ENCODE peak calls at places on chromosome 15, in four cellular contexts. Z is PC-3; I is left ventricle myocardium inferior; R is CD8-positive, alpha-beta T cell. Y is an unnamed sample.
A peak's percentile ranks its signal among the peaks of the same experiment; 100 is the strongest.

GRCh38 chr15:75776075-75776443 is 63.4 kb upstream of the CSPG4 start:
- DNase-seq in Z (peak; percentile 9), I (no peak), R (no peak), Y (no peak)

GRCh38 chr15:62845239-62846126 is 197.1 kb upstream of the TPM1 start:
- DNase-seq in Z (peak; percentile 62), I (no peak), R (no peak), Y (no peak)

GRCh38 chr15:83714888-83715287 is 61.0 kb downstream of the ADAMTSL3 start:
- DNase-seq in Z (peak; percentile 29), I (no peak), R (no peak), Y (no peak)

GRCh38 chr15:68375716-68376220 is 56.2 kb downstream of the ITGA11 start:
- DNase-seq in Z (no peak), I (no peak), R (no peak), Y (no peak)

GRCh38 chr15:95865330-95865739 is 465.2 kb upstream of the NR2F2 start:
- DNase-seq in Z (no peak), I (no peak), R (no peak), Y (no peak)

GRCh38 chr15:58369261-58369699 is 62.5 kb upstream of the LIPC start:
- DNase-seq in Z (peak; percentile 63), I (no peak), R (no peak), Y (no peak)

GRCh38 chr15:85479071-85479647 is 98.8 kb downstream of the AKAP13 start:
- DNase-seq in Z (peak; percentile 28), I (no peak), R (no peak), Y (no peak)

GRCh38 chr15:40960926-40961325 is 7.7 kb downstream of the CHAC1 start:
- DNase-seq in Z (peak; percentile 65), I (no peak), R (no peak), Y (no peak)

GRCh38 chr15:36951747-36952247 is 148.6 kb downstream of the MEIS2 start:
- DNase-seq in Z (peak; percentile 61), I (no peak), R (no peak), Y (no peak)

GRCh38 chr15:77531191-77532000 is 101.3 kb downstream of the LINGO1 start:
- DNase-seq in Z (no peak), I (no peak), R (no peak), Y (no peak)

GRCh38 chr15:26157081-26157480 is 294.0 kb upstream of the ATP10A start:
- DNase-seq in Z (no peak), I (no peak), R (no peak), Y (no peak)

GRCh38 chr15:45993072-45993471 is 358.2 kb downstream of the SQOR start:
- DNase-seq in Z (no peak), I (no peak), R (no peak), Y (no peak)

GRCh38 chr15:88309363-88309762 is 52.8 kb upstream of the NTRK3 start:
- DNase-seq in Z (no peak), I (no peak), R (no peak), Y (no peak)
- TF ChIP-seq CTCF in Z (no peak), I (no peak), R (no peak), Y (no peak)

DNA sequence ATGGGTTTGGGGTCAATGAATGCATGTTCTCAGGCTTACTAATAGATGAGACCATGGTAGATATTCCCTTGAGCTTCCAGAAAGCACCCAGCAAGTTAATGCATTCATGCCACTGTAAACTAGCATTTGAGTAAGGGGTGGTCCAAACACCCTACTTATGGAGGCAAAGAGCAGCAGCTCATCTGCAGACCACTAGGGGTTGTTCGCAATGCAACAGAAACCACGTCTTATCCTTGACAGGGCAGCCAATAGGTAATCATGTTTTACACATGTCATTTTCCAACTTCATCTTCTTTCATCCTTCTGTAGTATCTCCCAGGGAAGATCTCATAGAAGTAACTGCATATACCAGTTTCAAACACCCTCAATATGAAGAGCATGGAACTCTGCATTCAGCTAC is 330.2 kb downstream of the RORA start:
- DNase-seq in Z (no peak), I (no peak), R (no peak), Y (no peak)
- TF ChIP-seq CTCF in Z (no peak), I (no peak), R (no peak), Y (no peak)

GRCh38 chr15:38029741-38030140 is 95.3 kb downstream of the TMCO5A start:
- DNase-seq in Z (no peak), I (no peak), R (no peak), Y (no peak)

GRCh38 chr15:38030609-38031008 is 96.2 kb downstream of the TMCO5A start:
- DNase-seq in Z (no peak), I (no peak), R (no peak), Y (no peak)

GRCh38 chr15:38024293-38025091 is 90.1 kb downstream of the TMCO5A start:
- DNase-seq in Z (no peak), I (no peak), R (no peak), Y (no peak)

GRCh38 chr15:38028869-38029268 is 94.4 kb downstream of the TMCO5A start:
- DNase-seq in Z (peak; percentile 17), I (no peak), R (no peak), Y (no peak)
- TF ChIP-seq CTCF in Z (peak; percentile 37), I (no peak), R (no peak), Y (no peak)

GRCh38 chr15:71572452-71573053 is 237.8 kb upstream of the NR2E3 start:
- DNase-seq in Z (peak; percentile 94), I (no peak), R (no peak), Y (no peak)
- TF ChIP-seq CTCF in Z (peak; percentile 57), I (peak; percentile 41), R (no peak), Y (no peak)

DNA sequence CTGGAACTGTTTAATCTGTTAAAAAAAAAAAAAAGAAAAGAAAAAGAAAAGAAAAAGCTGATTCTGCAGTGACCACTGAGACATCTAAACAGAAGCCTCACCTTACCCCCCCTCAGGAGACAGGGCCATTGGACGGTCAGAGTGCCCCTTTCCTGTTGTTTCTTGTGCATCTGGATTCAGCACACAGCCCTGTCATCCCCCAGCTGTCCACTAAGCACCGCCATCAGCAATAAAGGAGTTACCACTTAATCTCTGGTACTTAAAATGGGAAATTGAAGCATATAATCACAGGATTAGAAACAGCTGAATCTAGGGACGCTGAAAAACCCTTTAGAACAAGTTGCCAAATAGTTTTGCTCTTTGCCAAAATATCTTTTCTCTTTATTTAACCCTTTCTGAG is 62.5 kb downstream of the TRIM69 start:
- DNase-seq in Z (peak; percentile 19), I (no peak), R (no peak), Y (no peak)
- TF ChIP-seq CTCF in Z (peak; percentile 38), I (peak; percentile 28), R (no peak), Y (no peak)